ENCODE peak calls at places on chromosomes 12 and 14, in eight cellular contexts. One of them, this sample, is unnamed.

GRCh38 chr14:50311337-50311973 is 574 bp downstream of the L2HGDH start:
- DNase-seq in C1 segment of cervical spinal cord: no peak
- DNase-seq in SHP77: peak; percentile 4
- DNase-seq in NCI-H748 treated with DMSO at 0.1 percent for 48 hours: no peak
- DNase-seq in nephron progenitor cell: peak; percentile 26
- DNase-seq in non-pigmented ciliary epithelial cell: no peak
- DNase-seq in astrocyte of the spinal cord: no peak
- DNase-seq in type B pancreatic cell: no peak
- DNase-seq in this sample: no peak

GRCh38 chr14:101178184-101179072 is 274.9 kb upstream of the RTL1 start:
- DNase-seq in C1 segment of cervical spinal cord: no peak
- DNase-seq in SHP77: no peak
- DNase-seq in NCI-H748 treated with DMSO at 0.1 percent for 48 hours: no peak
- DNase-seq in nephron progenitor cell: no peak
- DNase-seq in non-pigmented ciliary epithelial cell: no peak
- DNase-seq in astrocyte of the spinal cord: no peak
- DNase-seq in type B pancreatic cell: no peak
- DNase-seq in this sample: no peak

GRCh38 chr14:69547701-69548348 is 26.8 kb downstream of the CCDC177 start:
- DNase-seq in C1 segment of cervical spinal cord: no peak
- DNase-seq in SHP77: no peak
- DNase-seq in NCI-H748 treated with DMSO at 0.1 percent for 48 hours: no peak
- DNase-seq in nephron progenitor cell: peak; percentile 82
- DNase-seq in non-pigmented ciliary epithelial cell: no peak
- DNase-seq in astrocyte of the spinal cord: peak; percentile 9
- DNase-seq in type B pancreatic cell: peak; percentile 77
- DNase-seq in this sample: no peak

GRCh38 chr12:92357584-92358261 is 212.1 kb upstream of the BTG1 start:
- DNase-seq in C1 segment of cervical spinal cord: no peak
- DNase-seq in SHP77: no peak
- DNase-seq in NCI-H748 treated with DMSO at 0.1 percent for 48 hours: no peak
- DNase-seq in nephron progenitor cell: no peak
- DNase-seq in non-pigmented ciliary epithelial cell: no peak
- DNase-seq in astrocyte of the spinal cord: no peak
- DNase-seq in type B pancreatic cell: no peak
- DNase-seq in this sample: no peak

GRCh38 chr12:27780612-27781408 is 774 bp upstream of the MANSC4 start:
- DNase-seq in C1 segment of cervical spinal cord: peak; percentile 39
- DNase-seq in SHP77: peak; percentile 63
- DNase-seq in NCI-H748 treated with DMSO at 0.1 percent for 48 hours: no peak
- DNase-seq in nephron progenitor cell: peak; percentile 29
- DNase-seq in non-pigmented ciliary epithelial cell: no peak
- DNase-seq in astrocyte of the spinal cord: peak; percentile 29
- DNase-seq in type B pancreatic cell: no peak
- DNase-seq in this sample: no peak

GRCh38 chr12:84804691-84805473 is 107.7 kb downstream of the SLC6A15 start:
- DNase-seq in C1 segment of cervical spinal cord: no peak
- DNase-seq in SHP77: no peak
- DNase-seq in NCI-H748 treated with DMSO at 0.1 percent for 48 hours: no peak
- DNase-seq in nephron progenitor cell: no peak
- DNase-seq in non-pigmented ciliary epithelial cell: no peak
- DNase-seq in astrocyte of the spinal cord: no peak
- DNase-seq in type B pancreatic cell: no peak
- DNase-seq in this sample: no peak

GRCh38 chr14:69694730-69695663 is 71.9 kb upstream of the SRSF5 start:
- DNase-seq in C1 segment of cervical spinal cord: no peak
- DNase-seq in SHP77: no peak
- DNase-seq in NCI-H748 treated with DMSO at 0.1 percent for 48 hours: no peak
- DNase-seq in nephron progenitor cell: no peak
- DNase-seq in non-pigmented ciliary epithelial cell: no peak
- DNase-seq in astrocyte of the spinal cord: no peak
- DNase-seq in type B pancreatic cell: no peak
- DNase-seq in this sample: no peak

GRCh38 chr14:72517736-72518135 is 376.2 kb downstream of the DPF3 start:
- DNase-seq in C1 segment of cervical spinal cord: no peak
- DNase-seq in SHP77: no peak
- DNase-seq in NCI-H748 treated with DMSO at 0.1 percent for 48 hours: no peak
- DNase-seq in nephron progenitor cell: no peak
- DNase-seq in non-pigmented ciliary epithelial cell: no peak
- DNase-seq in astrocyte of the spinal cord: no peak
- DNase-seq in type B pancreatic cell: no peak
- DNase-seq in this sample: no peak

GRCh38 chr12:51036165-51036765 is 10.1 kb upstream of the SLC11A2 start:
- DNase-seq in C1 segment of cervical spinal cord: no peak
- DNase-seq in SHP77: no peak
- DNase-seq in NCI-H748 treated with DMSO at 0.1 percent for 48 hours: no peak
- DNase-seq in nephron progenitor cell: no peak
- DNase-seq in non-pigmented ciliary epithelial cell: no peak
- DNase-seq in astrocyte of the spinal cord: no peak
- DNase-seq in type B pancreatic cell: no peak
- DNase-seq in this sample: no peak

GRCh38 chr14:97185186-97185585 is 388.0 kb downstream of the VRK1 start:
- DNase-seq in C1 segment of cervical spinal cord: no peak
- DNase-seq in SHP77: peak; percentile 10
- DNase-seq in NCI-H748 treated with DMSO at 0.1 percent for 48 hours: peak; percentile 25
- DNase-seq in nephron progenitor cell: peak; percentile 12
- DNase-seq in non-pigmented ciliary epithelial cell: no peak
- DNase-seq in astrocyte of the spinal cord: peak; percentile 5
- DNase-seq in type B pancreatic cell: no peak
- DNase-seq in this sample: no peak

GRCh38 chr12:61138381-61138759 is 1121.8 kb upstream of the USP15 start:
- DNase-seq in C1 segment of cervical spinal cord: no peak
- DNase-seq in SHP77: no peak
- DNase-seq in NCI-H748 treated with DMSO at 0.1 percent for 48 hours: no peak
- DNase-seq in nephron progenitor cell: no peak
- DNase-seq in non-pigmented ciliary epithelial cell: no peak
- DNase-seq in astrocyte of the spinal cord: no peak
- DNase-seq in type B pancreatic cell: no peak
- DNase-seq in this sample: no peak

GRCh38 chr14:76673261-76673660 is 88.0 kb upstream of the VASH1 start:
- DNase-seq in C1 segment of cervical spinal cord: no peak
- DNase-seq in SHP77: no peak
- DNase-seq in NCI-H748 treated with DMSO at 0.1 percent for 48 hours: no peak
- DNase-seq in nephron progenitor cell: no peak
- DNase-seq in non-pigmented ciliary epithelial cell: no peak
- DNase-seq in astrocyte of the spinal cord: no peak
- DNase-seq in type B pancreatic cell: peak; percentile 24
- DNase-seq in this sample: no peak

GRCh38 chr12:96047621-96048211 is 12.3 kb upstream of the LTA4H start:
- DNase-seq in C1 segment of cervical spinal cord: no peak
- DNase-seq in SHP77: peak; percentile 22
- DNase-seq in NCI-H748 treated with DMSO at 0.1 percent for 48 hours: peak; percentile 74
- DNase-seq in nephron progenitor cell: no peak
- DNase-seq in non-pigmented ciliary epithelial cell: no peak
- DNase-seq in astrocyte of the spinal cord: peak; percentile 73
- DNase-seq in type B pancreatic cell: no peak
- DNase-seq in this sample: peak; percentile 34

GRCh38 chr14:54778618-54779017 is 124.0 kb downstream of the GCH1 start:
- DNase-seq in C1 segment of cervical spinal cord: peak; percentile 10
- DNase-seq in SHP77: no peak
- DNase-seq in NCI-H748 treated with DMSO at 0.1 percent for 48 hours: no peak
- DNase-seq in nephron progenitor cell: no peak
- DNase-seq in non-pigmented ciliary epithelial cell: no peak
- DNase-seq in astrocyte of the spinal cord: no peak
- DNase-seq in type B pancreatic cell: no peak
- DNase-seq in this sample: no peak

GRCh38 chr12:131075611-131076010 is 121.9 kb downstream of the ADGRD1 start:
- DNase-seq in C1 segment of cervical spinal cord: no peak
- DNase-seq in SHP77: no peak
- DNase-seq in NCI-H748 treated with DMSO at 0.1 percent for 48 hours: no peak
- DNase-seq in nephron progenitor cell: no peak
- DNase-seq in non-pigmented ciliary epithelial cell: no peak
- DNase-seq in astrocyte of the spinal cord: no peak
- DNase-seq in type B pancreatic cell: peak; percentile 51
- DNase-seq in this sample: no peak

GRCh38 chr12:92130999-92131398 is 14.6 kb downstream of the BTG1 start:
- DNase-seq in C1 segment of cervical spinal cord: no peak
- DNase-seq in SHP77: no peak
- DNase-seq in NCI-H748 treated with DMSO at 0.1 percent for 48 hours: no peak
- DNase-seq in nephron progenitor cell: no peak
- DNase-seq in non-pigmented ciliary epithelial cell: no peak
- DNase-seq in astrocyte of the spinal cord: no peak
- DNase-seq in type B pancreatic cell: no peak
- DNase-seq in this sample: no peak

GRCh38 chr12:88579941-88580871 is at the start of gene KITLG:
- DNase-seq in C1 segment of cervical spinal cord: peak; percentile 34
- DNase-seq in SHP77: peak; percentile 89
- DNase-seq in NCI-H748 treated with DMSO at 0.1 percent for 48 hours: peak; percentile 86
- DNase-seq in nephron progenitor cell: peak; percentile 85
- DNase-seq in non-pigmented ciliary epithelial cell: peak; percentile 54
- DNase-seq in astrocyte of the spinal cord: peak; percentile 90
- DNase-seq in type B pancreatic cell: peak; percentile 84
- DNase-seq in this sample: peak; percentile 95

GRCh38 chr14:65972891-65973290 is 513.3 kb upstream of the CCDC196 start:
- DNase-seq in C1 segment of cervical spinal cord: no peak
- DNase-seq in SHP77: no peak
- DNase-seq in NCI-H748 treated with DMSO at 0.1 percent for 48 hours: no peak
- DNase-seq in nephron progenitor cell: no peak
- DNase-seq in non-pigmented ciliary epithelial cell: peak; percentile 54
- DNase-seq in astrocyte of the spinal cord: peak; percentile 2
- DNase-seq in type B pancreatic cell: no peak
- DNase-seq in this sample: no peak

GRCh38 chr12:15621140-15621539 is 168.0 kb downstream of the EPS8 start:
- DNase-seq in C1 segment of cervical spinal cord: no peak
- DNase-seq in SHP77: no peak
- DNase-seq in NCI-H748 treated with DMSO at 0.1 percent for 48 hours: no peak
- DNase-seq in nephron progenitor cell: no peak
- DNase-seq in non-pigmented ciliary epithelial cell: no peak
- DNase-seq in astrocyte of the spinal cord: no peak
- DNase-seq in type B pancreatic cell: no peak
- DNase-seq in this sample: no peak

GRCh38 chr12:80622271-80622670 is 85.2 kb upstream of the MYF6 start:
- DNase-seq in C1 segment of cervical spinal cord: no peak
- DNase-seq in SHP77: no peak
- DNase-seq in NCI-H748 treated with DMSO at 0.1 percent for 48 hours: no peak
- DNase-seq in nephron progenitor cell: no peak
- DNase-seq in non-pigmented ciliary epithelial cell: no peak
- DNase-seq in astrocyte of the spinal cord: peak; percentile 34
- DNase-seq in type B pancreatic cell: no peak
- DNase-seq in this sample: no peak

GRCh38 chr12:101581190-101581589 is 13.6 kb upstream of the MYBPC1 start:
- DNase-seq in C1 segment of cervical spinal cord: no peak
- DNase-seq in SHP77: no peak
- DNase-seq in NCI-H748 treated with DMSO at 0.1 percent for 48 hours: no peak
- DNase-seq in nephron progenitor cell: no peak
- DNase-seq in non-pigmented ciliary epithelial cell: no peak
- DNase-seq in astrocyte of the spinal cord: no peak
- DNase-seq in type B pancreatic cell: no peak
- DNase-seq in this sample: no peak

GRCh38 chr12:46788247-46788887 is 37.4 kb downstream of the SLC38A4 start:
- DNase-seq in C1 segment of cervical spinal cord: no peak
- DNase-seq in SHP77: no peak
- DNase-seq in NCI-H748 treated with DMSO at 0.1 percent for 48 hours: no peak
- DNase-seq in nephron progenitor cell: no peak
- DNase-seq in non-pigmented ciliary epithelial cell: no peak
- DNase-seq in astrocyte of the spinal cord: peak; percentile 40
- DNase-seq in type B pancreatic cell: no peak
- DNase-seq in this sample: no peak

GRCh38 chr14:55519473-55520080 is 60.4 kb upstream of the KTN1 start:
- DNase-seq in C1 segment of cervical spinal cord: no peak
- DNase-seq in SHP77: no peak
- DNase-seq in NCI-H748 treated with DMSO at 0.1 percent for 48 hours: no peak
- DNase-seq in nephron progenitor cell: no peak
- DNase-seq in non-pigmented ciliary epithelial cell: no peak
- DNase-seq in astrocyte of the spinal cord: no peak
- DNase-seq in type B pancreatic cell: no peak
- DNase-seq in this sample: no peak

GRCh38 chr12:46908936-46909635 is 83.3 kb upstream of the SLC38A4 start:
- DNase-seq in C1 segment of cervical spinal cord: no peak
- DNase-seq in SHP77: no peak
- DNase-seq in NCI-H748 treated with DMSO at 0.1 percent for 48 hours: no peak
- DNase-seq in nephron progenitor cell: no peak
- DNase-seq in non-pigmented ciliary epithelial cell: no peak
- DNase-seq in astrocyte of the spinal cord: no peak
- DNase-seq in type B pancreatic cell: no peak
- DNase-seq in this sample: no peak

GRCh38 chr14:33545696-33546095 is 405.2 kb downstream of the EGLN3 start:
- DNase-seq in C1 segment of cervical spinal cord: no peak
- DNase-seq in SHP77: no peak
- DNase-seq in NCI-H748 treated with DMSO at 0.1 percent for 48 hours: no peak
- DNase-seq in nephron progenitor cell: no peak
- DNase-seq in non-pigmented ciliary epithelial cell: no peak
- DNase-seq in astrocyte of the spinal cord: no peak
- DNase-seq in type B pancreatic cell: no peak
- DNase-seq in this sample: no peak

GRCh38 chr12:58919271-58920101 is 818 bp downstream of the LRIG3 start:
- DNase-seq in C1 segment of cervical spinal cord: peak; percentile 12
- DNase-seq in SHP77: peak; percentile 56
- DNase-seq in NCI-H748 treated with DMSO at 0.1 percent for 48 hours: peak; percentile 56
- DNase-seq in nephron progenitor cell: no peak
- DNase-seq in non-pigmented ciliary epithelial cell: no peak
- DNase-seq in astrocyte of the spinal cord: peak; percentile 61
- DNase-seq in type B pancreatic cell: peak; percentile 69
- DNase-seq in this sample: peak; percentile 37